ENCODE peak calls at places on chromosomes 1 and 21, in six cellular contexts. One of them, this sample, is unnamed.

GRCh38 chr1:15411593-15412487 is 2.2 kb downstream of the EFHD2 start:
- DNase-seq in activated T-helper 1 cell treated with Interleukin-2 at 50 U/mL for 16 hours: no peak
- DNase-seq in NCI-H774: no peak
- DNase-seq in T-cell: peak
- DNase-seq in Daoy: peak
- DNase-seq in BJ: no peak
- DNase-seq in this sample: peak

GRCh38 chr1:33719771-33720670 is 143.9 kb upstream of the HMGB4 start:
- DNase-seq in Daoy: no peak
- DNase-seq in NCI-H774: no peak
- DNase-seq in activated T-helper 1 cell treated with Interleukin-2 at 50 U/mL for 16 hours: no peak
- DNase-seq in T-cell: no peak
- DNase-seq in BJ: no peak
- DNase-seq in this sample: no peak

GRCh38 chr1:117600966-117601365 is 4.9 kb upstream of the TENT5C start:
- DNase-seq in Daoy: no peak
- DNase-seq in BJ: no peak
- DNase-seq in T-cell: no peak
- DNase-seq in activated T-helper 1 cell treated with Interleukin-2 at 50 U/mL for 16 hours: no peak
- DNase-seq in NCI-H774: no peak
- DNase-seq in this sample: no peak

GRCh38 chr21:17497345-17497744 is 15.5 kb upstream of the CXADR start:
- DNase-seq in NCI-H774: no peak
- DNase-seq in Daoy: no peak
- DNase-seq in T-cell: no peak
- DNase-seq in BJ: no peak
- DNase-seq in activated T-helper 1 cell treated with Interleukin-2 at 50 U/mL for 16 hours: no peak
- DNase-seq in this sample: no peak

GRCh38 chr1:232380131-232380530 is 249.8 kb downstream of the SIPA1L2 start:
- DNase-seq in NCI-H774: no peak
- DNase-seq in T-cell: no peak
- DNase-seq in BJ: no peak
- DNase-seq in Daoy: no peak
- DNase-seq in activated T-helper 1 cell treated with Interleukin-2 at 50 U/mL for 16 hours: no peak
- DNase-seq in this sample: no peak

GRCh38 chr1:9413143-9413876 is 120.6 kb downstream of the SPSB1 start:
- DNase-seq in BJ: peak
- DNase-seq in T-cell: peak
- DNase-seq in activated T-helper 1 cell treated with Interleukin-2 at 50 U/mL for 16 hours: no peak
- DNase-seq in Daoy: peak
- DNase-seq in NCI-H774: no peak
- DNase-seq in this sample: no peak

GRCh38 chr1:186884266-186884665 is 55.5 kb downstream of the PLA2G4A start:
- DNase-seq in BJ: no peak
- DNase-seq in Daoy: no peak
- DNase-seq in NCI-H774: no peak
- DNase-seq in activated T-helper 1 cell treated with Interleukin-2 at 50 U/mL for 16 hours: no peak
- DNase-seq in T-cell: no peak
- DNase-seq in this sample: no peak

GRCh38 chr1:91059157-91059556 is 37.3 kb upstream of the ZNF644 start:
- DNase-seq in BJ: no peak
- DNase-seq in Daoy: no peak
- DNase-seq in NCI-H774: no peak
- DNase-seq in activated T-helper 1 cell treated with Interleukin-2 at 50 U/mL for 16 hours: no peak
- DNase-seq in T-cell: no peak
- DNase-seq in this sample: no peak

GRCh38 chr1:151146416-151147131 is at the start of gene SEMA6C:
- DNase-seq in activated T-helper 1 cell treated with Interleukin-2 at 50 U/mL for 16 hours: peak
- DNase-seq in BJ: peak
- DNase-seq in NCI-H774: peak
- DNase-seq in T-cell: peak
- DNase-seq in Daoy: peak
- DNase-seq in this sample: peak

GRCh38 chr21:34157456-34158025 is 84.2 kb downstream of the MRPS6 start:
- DNase-seq in activated T-helper 1 cell treated with Interleukin-2 at 50 U/mL for 16 hours: no peak
- DNase-seq in T-cell: no peak
- DNase-seq in BJ: no peak
- DNase-seq in Daoy: no peak
- DNase-seq in NCI-H774: no peak
- DNase-seq in this sample: no peak

GRCh38 chr1:54851406-54851805 is 35.6 kb downstream of the DHCR24 start:
- DNase-seq in BJ: no peak
- DNase-seq in activated T-helper 1 cell treated with Interleukin-2 at 50 U/mL for 16 hours: no peak
- DNase-seq in T-cell: no peak
- DNase-seq in NCI-H774: no peak
- DNase-seq in Daoy: no peak
- DNase-seq in this sample: no peak

GRCh38 chr1:36095760-36096405 is 7.2 kb downstream of the ADPRS start:
- DNase-seq in T-cell: no peak
- DNase-seq in BJ: no peak
- DNase-seq in activated T-helper 1 cell treated with Interleukin-2 at 50 U/mL for 16 hours: no peak
- DNase-seq in NCI-H774: no peak
- DNase-seq in Daoy: no peak
- DNase-seq in this sample: no peak

GRCh38 chr1:103170608-103171007 is 62.3 kb upstream of the COL11A1 start:
- DNase-seq in BJ: no peak
- DNase-seq in T-cell: no peak
- DNase-seq in Daoy: no peak
- DNase-seq in NCI-H774: no peak
- DNase-seq in activated T-helper 1 cell treated with Interleukin-2 at 50 U/mL for 16 hours: no peak
- DNase-seq in this sample: no peak

GRCh38 chr1:175673236-175674150 is 69.9 kb downstream of the TNR start:
- DNase-seq in T-cell: no peak
- DNase-seq in BJ: no peak
- DNase-seq in NCI-H774: no peak
- DNase-seq in Daoy: peak
- DNase-seq in activated T-helper 1 cell treated with Interleukin-2 at 50 U/mL for 16 hours: no peak
- DNase-seq in this sample: no peak

GRCh38 chr1:119646521-119647227 is 1.4 kb downstream of the ZNF697 start:
- DNase-seq in BJ: no peak
- DNase-seq in Daoy: peak
- DNase-seq in activated T-helper 1 cell treated with Interleukin-2 at 50 U/mL for 16 hours: no peak
- DNase-seq in NCI-H774: no peak
- DNase-seq in T-cell: no peak
- DNase-seq in this sample: no peak